ENCODE peak calls at places on chromosomes 7 and 10, in seven cellular contexts. One of them, this sample, is unnamed.

GRCh38 chr10:8181496-8182174 is 127.1 kb downstream of the GATA3 start:
- DNase-seq in head of caudate nucleus: no peak
- DNase-seq in substantia nigra: no peak
- DNase-seq in endothelial cell: no peak
- DNase-seq in CD8-positive, alpha-beta T cell: no peak
- DNase-seq in RPMI7951: no peak
- DNase-seq in T-helper 9 cell: no peak
- DNase-seq in this sample: no peak

GRCh38 chr10:30984563-30985328 is 46.9 kb downstream of the ZNF438 start:
- DNase-seq in head of caudate nucleus: no peak
- DNase-seq in substantia nigra: no peak
- DNase-seq in endothelial cell: no peak
- DNase-seq in CD8-positive, alpha-beta T cell: no peak
- DNase-seq in RPMI7951: peak
- DNase-seq in T-helper 9 cell: no peak
- DNase-seq in this sample: no peak

GRCh38 chr7:158329686-158330085 is 257.9 kb downstream of the PTPRN2 start:
- DNase-seq in head of caudate nucleus: no peak
- DNase-seq in substantia nigra: no peak
- DNase-seq in endothelial cell: no peak
- DNase-seq in CD8-positive, alpha-beta T cell: no peak
- DNase-seq in RPMI7951: no peak
- DNase-seq in T-helper 9 cell: no peak
- DNase-seq in this sample: no peak

GRCh38 chr10:78214931-78215330 is 181.3 kb downstream of the RPS24 start:
- DNase-seq in head of caudate nucleus: no peak
- DNase-seq in substantia nigra: no peak
- DNase-seq in endothelial cell: no peak
- DNase-seq in CD8-positive, alpha-beta T cell: no peak
- DNase-seq in RPMI7951: no peak
- DNase-seq in T-helper 9 cell: no peak
- DNase-seq in this sample: no peak

GRCh38 chr7:142438235-142438922 is 180.5 kb upstream of the PRSS58 start:
- DNase-seq in head of caudate nucleus: peak
- DNase-seq in substantia nigra: peak
- DNase-seq in endothelial cell: peak
- DNase-seq in CD8-positive, alpha-beta T cell: no peak
- DNase-seq in RPMI7951: peak
- DNase-seq in T-helper 9 cell: peak
- DNase-seq in this sample: peak

GRCh38 chr10:26555719-26556368 is 117.7 kb downstream of the APBB1IP start:
- DNase-seq in head of caudate nucleus: no peak
- DNase-seq in substantia nigra: no peak
- DNase-seq in endothelial cell: no peak
- DNase-seq in CD8-positive, alpha-beta T cell: no peak
- DNase-seq in RPMI7951: peak
- DNase-seq in T-helper 9 cell: no peak
- DNase-seq in this sample: no peak

GRCh38 chr7:80552304-80552703 is 40.4 kb upstream of the GNAT3 start:
- DNase-seq in head of caudate nucleus: no peak
- DNase-seq in substantia nigra: no peak
- DNase-seq in endothelial cell: no peak
- DNase-seq in CD8-positive, alpha-beta T cell: no peak
- DNase-seq in RPMI7951: peak
- DNase-seq in T-helper 9 cell: no peak
- DNase-seq in this sample: peak

GRCh38 chr10:70130878-70131559 is 1.6 kb downstream of the AIFM2 start:
- DNase-seq in head of caudate nucleus: no peak
- DNase-seq in substantia nigra: no peak
- DNase-seq in endothelial cell: no peak
- DNase-seq in CD8-positive, alpha-beta T cell: no peak
- DNase-seq in RPMI7951: peak
- DNase-seq in T-helper 9 cell: no peak
- DNase-seq in this sample: peak

GRCh38 chr10:59181668-59182067 is 5.2 kb downstream of the PHYHIPL start:
- DNase-seq in head of caudate nucleus: no peak
- DNase-seq in substantia nigra: peak
- DNase-seq in endothelial cell: peak
- DNase-seq in CD8-positive, alpha-beta T cell: no peak
- DNase-seq in RPMI7951: peak
- DNase-seq in T-helper 9 cell: no peak
- DNase-seq in this sample: peak

GRCh38 chr10:17366705-17367104 is 87.7 kb downstream of the ST8SIA6 start:
- DNase-seq in head of caudate nucleus: no peak
- DNase-seq in substantia nigra: no peak
- DNase-seq in endothelial cell: no peak
- DNase-seq in CD8-positive, alpha-beta T cell: no peak
- DNase-seq in RPMI7951: no peak
- DNase-seq in T-helper 9 cell: no peak
- DNase-seq in this sample: no peak

GRCh38 chr10:3805791-3806381 is 20.9 kb upstream of the KLF6 start:
- DNase-seq in head of caudate nucleus: no peak
- DNase-seq in substantia nigra: no peak
- DNase-seq in endothelial cell: no peak
- DNase-seq in CD8-positive, alpha-beta T cell: peak
- DNase-seq in RPMI7951: peak
- DNase-seq in T-helper 9 cell: peak
- DNase-seq in this sample: peak

GRCh38 chr10:115744089-115744488 is 528.9 kb downstream of the GFRA1 start:
- DNase-seq in head of caudate nucleus: no peak
- DNase-seq in substantia nigra: no peak
- DNase-seq in endothelial cell: no peak
- DNase-seq in CD8-positive, alpha-beta T cell: no peak
- DNase-seq in RPMI7951: no peak
- DNase-seq in T-helper 9 cell: no peak
- DNase-seq in this sample: no peak

GRCh38 chr10:3652886-3653285 is 132.1 kb downstream of the KLF6 start:
- DNase-seq in head of caudate nucleus: no peak
- DNase-seq in substantia nigra: no peak
- DNase-seq in endothelial cell: no peak
- DNase-seq in CD8-positive, alpha-beta T cell: peak
- DNase-seq in RPMI7951: peak
- DNase-seq in T-helper 9 cell: no peak
- DNase-seq in this sample: peak

GRCh38 chr7:93097388-93097787 is 20.4 kb downstream of the SAMD9 start:
- DNase-seq in head of caudate nucleus: no peak
- DNase-seq in substantia nigra: no peak
- DNase-seq in endothelial cell: no peak
- DNase-seq in CD8-positive, alpha-beta T cell: no peak
- DNase-seq in RPMI7951: no peak
- DNase-seq in T-helper 9 cell: no peak
- DNase-seq in this sample: no peak

GRCh38 chr10:344582-345200 is 209.4 kb downstream of the ZMYND11 start:
- DNase-seq in head of caudate nucleus: no peak
- DNase-seq in substantia nigra: no peak
- DNase-seq in endothelial cell: no peak
- DNase-seq in CD8-positive, alpha-beta T cell: no peak
- DNase-seq in RPMI7951: no peak
- DNase-seq in T-helper 9 cell: no peak
- DNase-seq in this sample: no peak

GRCh38 chr7:48087349-48087748 is 1.7 kb upstream of the UPP1 start:
- DNase-seq in head of caudate nucleus: no peak
- DNase-seq in substantia nigra: no peak
- DNase-seq in endothelial cell: no peak
- DNase-seq in CD8-positive, alpha-beta T cell: no peak
- DNase-seq in RPMI7951: peak
- DNase-seq in T-helper 9 cell: no peak
- DNase-seq in this sample: peak

GRCh38 chr10:90959826-90960225 is 38.9 kb upstream of the ANKRD1 start:
- DNase-seq in head of caudate nucleus: no peak
- DNase-seq in substantia nigra: no peak
- DNase-seq in endothelial cell: no peak
- DNase-seq in CD8-positive, alpha-beta T cell: no peak
- DNase-seq in RPMI7951: no peak
- DNase-seq in T-helper 9 cell: no peak
- DNase-seq in this sample: no peak

GRCh38 chr7:130734525-130735272 is 692 bp upstream of the KLF14 start:
- DNase-seq in head of caudate nucleus: no peak
- DNase-seq in substantia nigra: no peak
- DNase-seq in endothelial cell: no peak
- DNase-seq in CD8-positive, alpha-beta T cell: no peak
- DNase-seq in RPMI7951: peak
- DNase-seq in T-helper 9 cell: no peak
- DNase-seq in this sample: no peak